ENCODE peak calls at places on chromosomes 2 and 18, in ten cellular contexts. X, T, F, C, V, I, H, O, R and D are unnamed samples.

GRCh38 chr2:149205143-149205542 is 125.2 kb upstream of the LYPD6 start:
- DNase-seq in X (no peak), T (no peak), F (no peak), C (no peak), V (no peak), I (no peak), H (no peak), O (no peak), R (no peak), D (no peak)

GRCh38 chr2:158661231-158661630 is 133.9 kb upstream of the DAPL1 start:
- DNase-seq in X (no peak), T (no peak), F (no peak), C (no peak), V (no peak), I (no peak), H (no peak), O (no peak), R (no peak), D (no peak)

GRCh38 chr2:223306371-223306770 is 254.4 kb downstream of the KCNE4 start:
- DNase-seq in X (peak; percentile 36), T (peak; percentile 23), F (peak; percentile 28), C (peak; percentile 85), V (peak; percentile 62), I (no peak), H (no peak), O (no peak), R (no peak), D (no peak)

GRCh38 chr2:109201465-109202420 is 72.7 kb downstream of the SH3RF3 start:
- DNase-seq in X (no peak), T (no peak), F (no peak), C (no peak), V (no peak), I (no peak), H (no peak), O (no peak), R (no peak), D (no peak)

GRCh38 chr18:10482363-10482984 is 28.0 kb downstream of the APCDD1 start:
- DNase-seq in X (no peak), T (no peak), F (no peak), C (peak; percentile 19), V (peak; percentile 48), I (no peak), H (no peak), O (no peak), R (no peak), D (no peak)

GRCh38 chr18:73908323-73908722 is 239.3 kb downstream of the FBXO15 start:
- DNase-seq in X (peak; percentile 41), T (peak; percentile 65), F (no peak), C (peak; percentile 63), V (peak; percentile 57), I (no peak), H (no peak), O (no peak), R (no peak), D (no peak)

GRCh38 chr2:85191157-85191556 is 58.0 kb downstream of the TCF7L1 start:
- DNase-seq in X (no peak), T (no peak), F (no peak), C (no peak), V (no peak), I (no peak), H (no peak), O (no peak), R (no peak), D (no peak)

GRCh38 chr2:61853086-61853847 is 593 bp downstream of the FAM161A start:
- DNase-seq in X (peak; percentile 53), T (peak; percentile 80), F (peak; percentile 37), C (peak; percentile 5), V (peak; percentile 83), I (no peak), H (no peak), O (peak; percentile 45), R (peak; percentile 40), D (no peak)

GRCh38 chr18:32909798-32910561 is 137.2 kb upstream of the KLHL14 start:
- DNase-seq in X (no peak), T (no peak), F (no peak), C (no peak), V (no peak), I (no peak), H (no peak), O (no peak), R (no peak), D (no peak)

GRCh38 chr2:217325810-217326209 is 465.9 kb upstream of the TNP1 start:
- DNase-seq in X (no peak), T (no peak), F (no peak), C (no peak), V (no peak), I (no peak), H (no peak), O (no peak), R (peak; percentile 13), D (no peak)

GRCh38 chr2:165634855-165635254 is 159.2 kb downstream of the GALNT3 start:
- DNase-seq in X (peak; percentile 43), T (peak; percentile 3), F (no peak), C (peak; percentile 75), V (peak; percentile 69), I (no peak), H (no peak), O (no peak), R (no peak), D (no peak)

GRCh38 chr2:118738524-118739308 is 108.7 kb downstream of the EN1 start:
- DNase-seq in X (peak; percentile 99), T (peak; percentile 100), F (peak; percentile 71), C (peak; percentile 59), V (peak; percentile 44), I (no peak), H (no peak), O (no peak), R (peak; percentile 83), D (peak; percentile 66)

GRCh38 chr2:226661789-226662545 is 137.7 kb downstream of the IRS1 start:
- DNase-seq in X (peak; percentile 99), T (peak; percentile 94), F (peak; percentile 88), C (peak; percentile 46), V (no peak), I (no peak), H (no peak), O (no peak), R (peak; percentile 75), D (peak; percentile 72)

GRCh38 chr2:174574657-174575056 is 22.9 kb downstream of the WIPF1 start:
- DNase-seq in X (no peak), T (no peak), F (no peak), C (no peak), V (no peak), I (no peak), H (no peak), O (no peak), R (peak; percentile 32), D (no peak)

GRCh38 chr2:11752906-11753305 is 6.5 kb downstream of the LPIN1 start:
- DNase-seq in X (no peak), T (no peak), F (no peak), C (no peak), V (no peak), I (no peak), H (no peak), O (no peak), R (no peak), D (no peak)

DNA sequence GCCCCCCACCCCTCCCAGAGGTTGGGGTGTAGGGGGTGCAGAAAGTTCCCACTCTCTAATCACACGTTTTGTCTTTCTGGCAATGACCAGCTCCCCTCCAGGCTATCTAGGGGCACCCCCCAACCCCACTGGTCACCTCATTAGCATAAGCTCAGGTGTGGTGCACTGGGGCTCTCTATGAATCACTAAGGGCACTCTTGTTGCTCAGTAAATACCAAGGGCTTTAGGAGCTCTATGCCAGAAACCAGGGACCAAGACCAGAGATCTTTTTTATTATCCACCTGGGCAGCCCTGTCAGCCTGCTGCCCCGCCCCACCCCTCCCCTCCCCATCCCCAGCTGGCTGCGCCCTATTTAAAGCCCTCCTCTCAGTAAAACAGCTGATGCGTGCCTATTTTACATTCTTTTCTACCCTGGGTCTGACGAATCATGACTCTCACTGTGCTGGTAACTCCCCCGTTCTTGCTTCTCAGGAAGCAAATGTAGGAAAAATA is 24.3 kb downstream of the NCK2 start:
- DNase-seq in X (peak; percentile 75), T (peak; percentile 58), F (no peak), C (peak; percentile 56), V (no peak), I (no peak), H (no peak), O (no peak), R (no peak), D (no peak)
- H3K4me1 ChIP-seq in X (peaks cover 13% of the 10 kb centered on the region), T (peaks cover 13% of the 10 kb centered on the region), F (no peaks in the 10 kb centered on the region), C (no peaks in the 10 kb centered on the region), V (no peaks in the 10 kb centered on the region), I (peaks cover 21% of the 10 kb centered on the region), H (peaks cover 94% of the 10 kb centered on the region), O (peaks cover 11% of the 10 kb centered on the region), R (peaks cover 3% of the 10 kb centered on the region), D (peaks cover 34% of the 10 kb centered on the region)

DNA sequence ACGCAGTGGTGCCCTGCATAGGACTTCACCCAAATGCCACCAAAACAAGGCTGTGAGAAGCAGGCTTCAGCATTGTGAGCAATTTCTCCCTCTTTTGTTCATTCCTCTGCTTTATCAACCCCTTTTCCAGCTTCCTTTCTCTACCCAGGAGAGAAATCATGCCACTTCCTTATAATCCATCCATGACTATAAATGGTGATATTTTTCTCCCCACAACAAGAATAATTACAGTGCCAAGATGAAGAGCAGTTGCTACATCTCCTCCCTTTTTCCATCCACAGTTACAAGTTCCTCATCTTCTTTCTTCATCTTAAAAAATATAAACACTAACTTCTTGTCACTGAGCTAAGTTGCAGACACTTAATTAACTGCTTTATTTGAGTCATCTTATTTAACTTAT is 167.2 kb downstream of the ANTXR1 start:
- DNase-seq in X (no peak), T (no peak), F (no peak), C (no peak), V (no peak), I (no peak), H (no peak), O (no peak), R (no peak), D (no peak)
- H3K4me1 ChIP-seq in X (peaks cover 16% of the 10 kb centered on the region), T (peaks cover 43% of the 10 kb centered on the region), F (peaks cover 18% of the 10 kb centered on the region), C (peaks cover 12% of the 10 kb centered on the region), V (peaks cover 11% of the 10 kb centered on the region), I (peaks cover 28% of the 10 kb centered on the region), H (no peaks in the 10 kb centered on the region), O (peaks cover 13% of the 10 kb centered on the region), R (peaks cover 14% of the 10 kb centered on the region), D (peaks cover 16% of the 10 kb centered on the region)

DNA sequence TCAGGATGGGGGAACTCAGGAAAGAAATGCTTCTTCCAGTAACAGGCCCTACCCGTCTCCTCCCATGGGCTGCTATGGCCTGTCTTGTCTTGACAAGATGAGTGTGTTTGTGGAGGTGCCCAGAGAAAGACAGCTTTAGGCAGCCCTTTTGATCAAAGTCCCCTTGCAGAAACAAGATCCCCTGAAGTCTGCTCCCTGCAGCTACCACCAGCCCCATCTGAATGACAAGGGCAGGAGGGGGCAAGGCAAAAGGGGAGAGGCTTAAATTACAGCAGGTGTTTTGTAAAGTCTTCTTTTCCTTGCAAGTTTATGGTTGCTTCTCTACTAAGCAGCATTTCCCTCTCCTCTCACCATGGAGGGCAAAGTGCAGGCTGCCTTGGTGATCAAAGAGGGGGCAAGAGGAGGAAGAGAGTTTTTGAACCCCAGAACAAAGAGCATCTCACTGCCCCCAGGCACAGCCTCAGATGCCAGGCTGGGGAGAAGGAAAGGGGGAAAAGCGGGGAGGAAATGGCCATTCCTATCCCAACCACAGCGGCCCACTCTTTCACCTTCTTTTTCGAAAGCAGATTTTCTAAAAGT is 6.7 kb downstream of the EVA1A start:
- DNase-seq in X (no peak), T (no peak), F (no peak), C (no peak), V (peak; percentile 52), I (no peak), H (no peak), O (no peak), R (no peak), D (no peak)
- H3K4me1 ChIP-seq in X (peaks cover under 1% of the 10 kb centered on the region), T (peaks cover 32% of the 10 kb centered on the region), F (no peaks in the 10 kb centered on the region), C (peaks cover 4% of the 10 kb centered on the region), V (peaks cover 14% of the 10 kb centered on the region), I (no peaks in the 10 kb centered on the region), H (no peaks in the 10 kb centered on the region), O (no peaks in the 10 kb centered on the region), R (no peaks in the 10 kb centered on the region), D (no peaks in the 10 kb centered on the region)

GRCh38 chr2:64695656-64696310 is 42.1 kb upstream of the SERTAD2 start:
- DNase-seq in X (peak; percentile 65), T (peak; percentile 38), F (no peak), C (peak; percentile 73), V (no peak), I (no peak), H (no peak), O (no peak), R (no peak), D (no peak)
- H3K4me1 ChIP-seq in X (peaks cover 2% of the 10 kb centered on the region), T (peaks cover 53% of the 10 kb centered on the region), F (peaks cover 42% of the 10 kb centered on the region), C (peaks cover 11% of the 10 kb centered on the region), V (no peaks in the 10 kb centered on the region), I (no peaks in the 10 kb centered on the region), H (peaks cover 10% of the 10 kb centered on the region), O (no peaks in the 10 kb centered on the region), R (peaks cover 11% of the 10 kb centered on the region), D (no peaks in the 10 kb centered on the region)